ENCODE peak calls at places on chromosomes 13 and 19, in five cellular contexts. W is foreskin fibroblast, X is WTC11, A is right cardiac atrium, Q is GM04504. V is an unnamed sample.

GRCh38 chr19:35557539-35558399 is 5.7 kb downstream of the ATP4A start:
- DNase-seq in W (peak), X (peak), A (peak), Q (no peak), V (peak)

GRCh38 chr13:112234131-112234875 is 141.9 kb upstream of the SPACA7 start:
- DNase-seq in W (no peak), X (no peak), A (no peak), Q (no peak), V (no peak)

GRCh38 chr13:27834095-27834494 is 41.8 kb downstream of the GSX1 start:
- DNase-seq in W (no peak), X (no peak), A (no peak), Q (no peak), V (no peak)

GRCh38 chr19:8815780-8816179 is 16.3 kb downstream of the ZNF558 start:
- DNase-seq in W (no peak), X (no peak), A (no peak), Q (no peak), V (no peak)

GRCh38 chr13:54187461-54187860 is 1158.8 kb downstream of the OLFM4 start:
- DNase-seq in W (no peak), X (no peak), A (no peak), Q (no peak), V (no peak)

GRCh38 chr13:69040898-69041297 is 1066.7 kb upstream of the ATXN8OS start:
- DNase-seq in W (no peak), X (no peak), A (no peak), Q (no peak), V (no peak)

GRCh38 chr13:67437246-67437645 is 207.1 kb upstream of the PCDH9 start:
- DNase-seq in W (no peak), X (no peak), A (no peak), Q (no peak), V (no peak)

GRCh38 chr19:46475976-46476375 is 4.6 kb upstream of the PNMA8A start:
- DNase-seq in W (no peak), X (no peak), A (no peak), Q (no peak), V (no peak)

GRCh38 chr19:8473652-8474476 is 28.6 kb downstream of the PRAM1 start:
- DNase-seq in W (no peak), X (no peak), A (no peak), Q (no peak), V (no peak)

GRCh38 chr19:19385900-19386339 is 19.6 kb upstream of the GATAD2A start:
- DNase-seq in W (no peak), X (peak), A (no peak), Q (no peak), V (no peak)

GRCh38 chr13:39656325-39656677 is 839 bp downstream of the COG6 start:
- DNase-seq in W (no peak), X (no peak), A (no peak), Q (no peak), V (no peak)

GRCh38 chr19:13118424-13119193 is 545 bp downstream of the NACC1 start:
- DNase-seq in W (no peak), X (peak), A (peak), Q (no peak), V (no peak)

GRCh38 chr13:51862965-51863364 is 1.2 kb downstream of the CCDC70 start:
- DNase-seq in W (no peak), X (no peak), A (no peak), Q (no peak), V (no peak)

GRCh38 chr19:55096061-55096701 is 20.5 kb downstream of the EPS8L1 start:
- DNase-seq in W (no peak), X (peak), A (no peak), Q (no peak), V (no peak)

GRCh38 chr19:18097217-18097992 is at the start of gene MAST3:
- DNase-seq in W (peak), X (peak), A (peak), Q (no peak), V (peak)

GRCh38 chr19:35070471-35070870 is 28.9 kb downstream of the HPN start:
- DNase-seq in W (no peak), X (no peak), A (no peak), Q (no peak), V (no peak)

GRCh38 chr13:48560657-48561337 is 27.9 kb upstream of the RCBTB2 start:
- DNase-seq in W (no peak), X (no peak), A (no peak), Q (no peak), V (no peak)

GRCh38 chr13:43804461-43805070 is 17.8 kb upstream of the ENOX1 start:
- DNase-seq in W (peak), X (no peak), A (no peak), Q (no peak), V (peak)

GRCh38 chr19:3357362-3357730 is 9.0 kb upstream of the NFIC start:
- DNase-seq in W (no peak), X (no peak), A (no peak), Q (no peak), V (no peak)

GRCh38 chr19:45574526-45574925 is 10.1 kb downstream of the OPA3 start:
- DNase-seq in W (no peak), X (no peak), A (no peak), Q (no peak), V (no peak)

GRCh38 chr13:26629260-26629659 is 71.8 kb downstream of the WASF3 start:
- DNase-seq in W (no peak), X (no peak), A (no peak), Q (no peak), V (no peak)

GRCh38 chr13:45137501-45137880 is 17.2 kb downstream of the GTF2F2 start:
- DNase-seq in W (no peak), X (no peak), A (no peak), Q (no peak), V (no peak)

GRCh38 chr19:29384676-29385075 is 141.1 kb upstream of the VSTM2B start:
- DNase-seq in W (no peak), X (peak), A (no peak), Q (no peak), V (no peak)

GRCh38 chr13:114027046-114027760 is 53.3 kb upstream of the C13orf46 start:
- DNase-seq in W (no peak), X (no peak), A (peak), Q (no peak), V (no peak)

GRCh38 chr19:41194157-41194552 is 1.1 kb downstream of the CYP2S1 start:
- DNase-seq in W (no peak), X (no peak), A (no peak), Q (no peak), V (no peak)

GRCh38 chr19:13946414-13946813 is 5.9 kb upstream of the DCAF15 start:
- DNase-seq in W (no peak), X (no peak), A (no peak), Q (no peak), V (no peak)